ENCODE peak calls at places on chromosomes 6 and 20, in four cellular contexts. V is upper lobe of right lung, W is OCI-LY7, D is retinal pigment epithelial cell. N is an unnamed sample.

GRCh38 chr6:18260448-18261106 is 3.8 kb downstream of the DEK start:
- DNase-seq in V (no peak), W (peak), D (no peak), N (no peak)

GRCh38 chr6:168581236-168581635 is 140.3 kb downstream of the SMOC2 start:
- DNase-seq in V (no peak), W (no peak), D (no peak), N (no peak)

GRCh38 chr20:53036992-53037391 is 64.8 kb downstream of the TSHZ2 start:
- DNase-seq in V (no peak), W (no peak), D (no peak), N (no peak)

GRCh38 chr6:163354085-163354484 is 60.4 kb upstream of the QKI start:
- DNase-seq in V (no peak), W (no peak), D (no peak), N (no peak)

GRCh38 chr6:167747645-167748044 is 79.1 kb upstream of the AFDN start:
- DNase-seq in V (no peak), W (no peak), D (no peak), N (no peak)

GRCh38 chr6:34098045-34098936 is 47.6 kb downstream of the GRM4 start:
- DNase-seq in V (no peak), W (no peak), D (no peak), N (no peak)

GRCh38 chr20:63224272-63225081 is 8.5 kb upstream of the YTHDF1 start:
- DNase-seq in V (peak), W (no peak), D (no peak), N (no peak)

GRCh38 chr6:42928748-42929087 is 562 bp upstream of the CNPY3 start:
- DNase-seq in V (no peak), W (no peak), D (no peak), N (no peak)

GRCh38 chr6:33750244-33750991 is 3.7 kb upstream of the IP6K3 start:
- DNase-seq in V (no peak), W (no peak), D (no peak), N (no peak)

GRCh38 chr20:59794555-59794954 is 138.9 kb downstream of the SYCP2 start:
- DNase-seq in V (no peak), W (no peak), D (no peak), N (no peak)

GRCh38 chr6:139568956-139569538 is 194.6 kb upstream of the CITED2 start:
- DNase-seq in V (no peak), W (no peak), D (peak), N (no peak)

GRCh38 chr6:44800171-44800671 is 412.7 kb downstream of the CDC5L start:
- DNase-seq in V (no peak), W (no peak), D (peak), N (no peak)

GRCh38 chr6:4732691-4733315 is 43.4 kb upstream of the CDYL start:
- DNase-seq in V (no peak), W (no peak), D (peak), N (no peak)

GRCh38 chr6:53168516-53169257 is 20.0 kb upstream of the GCM1 start:
- DNase-seq in V (no peak), W (no peak), D (peak), N (no peak)

GRCh38 chr6:134047673-134048072 is 4.8 kb downstream of the SLC2A12 start:
- DNase-seq in V (peak), W (no peak), D (no peak), N (no peak)

GRCh38 chr6:155510879-155511278 is 55.2 kb upstream of the NOX3 start:
- DNase-seq in V (no peak), W (no peak), D (no peak), N (no peak)

GRCh38 chr20:1617055-1617454 is 2.8 kb downstream of the SIRPB1 start:
- DNase-seq in V (no peak), W (no peak), D (no peak), N (no peak)

DNA sequence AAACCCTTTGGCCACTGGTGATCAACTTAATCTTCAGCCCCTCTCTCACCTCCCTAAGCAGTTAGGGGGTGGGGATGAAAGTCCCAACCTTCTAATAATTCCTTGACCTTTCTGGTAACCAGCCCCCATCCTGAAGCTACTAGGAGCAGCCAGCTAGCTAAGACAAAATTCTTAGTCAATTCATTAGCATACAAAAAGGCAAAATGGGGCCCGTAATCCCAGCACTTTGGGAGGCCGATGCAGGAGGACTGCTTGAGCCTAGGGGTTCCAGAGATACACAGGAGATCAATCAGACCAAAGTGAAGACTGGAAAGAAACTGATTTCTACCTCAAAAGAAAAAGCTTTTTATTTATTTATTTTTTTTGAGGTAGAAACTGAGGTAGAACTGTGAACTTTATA is 1.8 kb downstream of the ASCC3 start:
- DNase-seq in V (no peak), W (no peak), D (no peak), N (no peak)
- H3K4me3 ChIP-seq in V (no peak), W (peak), D (no peak), N (peak)

DNA sequence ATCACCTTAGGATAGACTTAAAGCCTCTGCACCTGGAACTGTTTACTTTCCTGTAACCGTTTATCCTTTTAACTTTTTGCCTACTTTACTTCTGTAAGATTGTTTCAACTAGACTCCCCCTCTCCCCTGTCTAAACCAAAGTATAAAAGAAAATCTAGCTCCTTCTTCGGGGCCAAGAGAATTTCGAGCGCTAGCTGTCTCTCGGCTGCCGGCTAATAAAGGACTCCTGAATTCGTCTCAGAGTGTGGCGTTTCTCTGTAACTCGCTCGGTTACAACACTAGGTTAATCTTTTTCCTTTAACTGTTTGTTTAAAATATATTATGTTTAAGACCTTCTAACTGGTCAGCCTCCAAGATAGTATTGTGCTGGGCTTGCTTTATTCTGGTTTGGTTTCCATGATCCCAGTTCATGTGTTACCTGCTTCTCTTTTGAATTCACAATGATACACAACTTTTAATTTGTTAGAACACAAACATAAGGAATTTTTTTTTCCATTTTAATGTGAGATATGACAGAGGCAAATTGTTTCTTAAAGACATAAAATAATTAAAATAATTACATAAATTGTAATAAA is 8.7 kb upstream of the NQO2 start:
- DNase-seq in V (no peak), W (no peak), D (no peak), N (no peak)
- H3K4me3 ChIP-seq in V (peak), W (no peak), D (peak), N (peak)

GRCh38 chr6:13422601-13423247 is 64.7 kb downstream of the GFOD1 start:
- DNase-seq in V (no peak), W (no peak), D (no peak), N (no peak)
- H3K4me3 ChIP-seq in V (no peak), W (no peak), D (no peak), N (no peak)

DNA sequence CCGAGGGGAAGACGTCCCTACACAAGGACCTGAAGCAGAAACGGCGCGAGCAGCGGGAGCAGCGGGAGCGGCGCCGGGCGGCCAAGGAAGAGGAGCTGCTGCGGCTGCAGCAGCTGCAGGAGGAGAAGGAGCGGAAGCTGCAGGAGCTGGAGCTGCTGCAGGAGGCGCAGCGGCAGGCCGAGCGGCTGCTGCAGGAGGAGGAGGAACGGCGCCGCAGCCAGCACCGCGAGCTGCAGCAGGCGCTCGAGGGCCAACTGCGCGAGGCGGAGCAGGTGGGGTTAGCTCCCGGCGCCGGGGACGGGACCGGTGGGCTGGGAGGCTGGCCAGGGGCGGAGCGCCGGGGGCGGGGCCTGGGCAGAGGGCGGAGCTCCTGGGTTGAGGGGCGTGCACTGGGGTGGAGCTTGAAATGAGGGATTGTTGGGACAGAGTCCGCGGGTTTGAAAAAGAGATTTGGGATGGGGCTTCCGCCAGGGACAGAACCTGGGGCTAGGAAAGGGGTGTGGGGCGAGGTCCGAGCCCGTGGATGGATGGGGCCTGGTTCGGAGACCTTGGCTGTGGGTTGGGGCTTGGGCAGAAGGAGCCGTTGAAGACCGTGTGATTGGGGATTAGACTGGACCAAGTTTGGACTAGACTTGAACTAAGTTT is 20.7 kb downstream of the DEF6 start:
- DNase-seq in V (peak), W (no peak), D (peak), N (no peak)
- H3K4me3 ChIP-seq in V (peak), W (no peak), D (peak), N (no peak)

GRCh38 chr6:28351087-28351486 is 1.3 kb downstream of the ZKSCAN3 start:
- DNase-seq in V (no peak), W (no peak), D (no peak), N (no peak)
- H3K4me3 ChIP-seq in V (peak), W (peak), D (no peak), N (peak)

GRCh38 chr6:37704066-37704465 is 6.4 kb upstream of the MDGA1 start:
- DNase-seq in V (no peak), W (no peak), D (no peak), N (no peak)

GRCh38 chr6:37705239-37706051 is 7.8 kb upstream of the MDGA1 start:
- DNase-seq in V (peak), W (no peak), D (no peak), N (no peak)

GRCh38 chr6:37702314-37702713 is 4.6 kb upstream of the MDGA1 start:
- DNase-seq in V (no peak), W (no peak), D (no peak), N (no peak)

GRCh38 chr6:37706749-37707148 is 9.1 kb upstream of the MDGA1 start:
- DNase-seq in V (no peak), W (no peak), D (no peak), N (no peak)

GRCh38 chr6:37704923-37705238 is 7.2 kb upstream of the MDGA1 start:
- DNase-seq in V (no peak), W (no peak), D (no peak), N (no peak)
- H3K4me3 ChIP-seq in V (peak), W (no peak), D (peak), N (no peak)

GRCh38 chr20:47786763-47787107 is 1.5 kb upstream of the SULF2 start:
- DNase-seq in V (no peak), W (no peak), D (no peak), N (no peak)
- H3K4me3 ChIP-seq in V (no peak), W (no peak), D (peak), N (no peak)

N was measured in DND-41.